ENCODE peak calls at places on chromosomes 5 and 9, in five cellular contexts. J is fibroblast of mammary gland, W is left ventricle myocardium inferior, G is tibial artery, R is epithelial cell of esophagus. U is an unnamed sample.

GRCh38 chr5:133990396-133990795 is 14.4 kb downstream of the VDAC1 start:
- DNase-seq in J (no peak), W (no peak), G (no peak), R (no peak), U (no peak)

GRCh38 chr5:176413255-176413565 is 3.1 kb downstream of the CLTB start:
- DNase-seq in J (peak; percentile 56), W (peak; percentile 50), G (peak; percentile 68), R (peak; percentile 76), U (no peak)

GRCh38 chr5:96692436-96692835 is 30.3 kb downstream of the CAST start:
- DNase-seq in J (peak; percentile 74), W (no peak), G (no peak), R (peak; percentile 86), U (no peak)

GRCh38 chr5:151459680-151460079 is 12.3 kb downstream of the SLC36A1 start:
- DNase-seq in J (no peak), W (no peak), G (no peak), R (no peak), U (no peak)

GRCh38 chr5:18010053-18010452 is 375.8 kb downstream of the TAF11L14 start:
- DNase-seq in J (no peak), W (no peak), G (no peak), R (peak; percentile 2), U (no peak)

GRCh38 chr9:75962186-75963036 is 71.9 kb downstream of the PCSK5 start:
- DNase-seq in J (no peak), W (peak; percentile 70), G (no peak), R (peak; percentile 14), U (no peak)

GRCh38 chr5:150122158-150122510 is 33.5 kb downstream of the PDGFRB start:
- DNase-seq in J (no peak), W (no peak), G (peak; percentile 63), R (peak; percentile 44), U (no peak)

GRCh38 chr9:83972286-83972685 is 7.7 kb downstream of the HNRNPK start:
- DNase-seq in J (peak; percentile 33), W (no peak), G (no peak), R (peak; percentile 76), U (no peak)

GRCh38 chr9:37066139-37066725 is 32.2 kb upstream of the PAX5 start:
- DNase-seq in J (no peak), W (no peak), G (no peak), R (no peak), U (no peak)

GRCh38 chr9:21996858-21997257 is 2.3 kb downstream of the CDKN2B-AS1 start:
- DNase-seq in J (no peak), W (no peak), G (no peak), R (no peak), U (no peak)

GRCh38 chr9:83959061-83959460 is 21.0 kb downstream of the HNRNPK start:
- DNase-seq in J (peak; percentile 95), W (no peak), G (no peak), R (peak; percentile 42), U (no peak)

GRCh38 chr5:154309805-154310204 is 119.3 kb downstream of the GALNT10 start:
- DNase-seq in J (no peak), W (no peak), G (no peak), R (peak; percentile 50), U (no peak)

GRCh38 chr9:3963266-3964019 is 336.4 kb downstream of the GLIS3 start:
- DNase-seq in J (peak; percentile 94), W (no peak), G (no peak), R (peak; percentile 56), U (no peak)

GRCh38 chr5:135204151-135204600 is 170.1 kb upstream of the PITX1 start:
- DNase-seq in J (no peak), W (no peak), G (no peak), R (no peak), U (no peak)

GRCh38 chr9:38622961-38623360 is 2.6 kb upstream of the ANKRD18A start:
- DNase-seq in J (no peak), W (no peak), G (no peak), R (no peak), U (no peak)

GRCh38 chr5:170181902-170182301 is 50.9 kb upstream of the C5orf58 start:
- DNase-seq in J (no peak), W (no peak), G (no peak), R (no peak), U (no peak)

GRCh38 chr9:100087218-100087617 is 11.6 kb downstream of the ERP44 start:
- DNase-seq in J (peak; percentile 51), W (no peak), G (no peak), R (peak; percentile 32), U (no peak)

GRCh38 chr5:51043740-51044139 is 339.5 kb upstream of the ISL1 start:
- DNase-seq in J (no peak), W (no peak), G (no peak), R (peak; percentile 81), U (no peak)

DNA sequence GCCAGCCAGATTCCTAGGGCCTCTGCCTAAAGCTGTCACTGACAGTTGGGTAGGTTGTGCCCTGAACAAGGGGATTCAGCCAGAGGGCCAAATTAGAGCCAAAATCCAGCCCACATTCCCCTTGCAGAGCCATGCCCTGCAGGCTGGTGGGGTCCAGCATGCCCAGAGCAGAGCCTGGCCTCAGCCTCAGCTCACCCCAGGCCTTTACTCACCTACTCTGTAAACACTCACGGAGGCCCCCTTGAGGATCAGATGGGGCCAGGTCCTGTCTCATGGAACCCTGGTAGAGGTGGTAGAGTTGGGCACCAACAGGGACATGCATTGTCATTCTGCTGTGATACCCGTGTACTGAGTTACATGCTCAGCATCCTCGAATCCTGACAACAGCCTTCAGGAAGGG is 74.9 kb downstream of the LMX1B start:
- DNase-seq in J (no peak), W (no peak), G (no peak), R (no peak), U (no peak)
- TF ChIP-seq CTCF in J (no peak), W (no peak), G (no peak), R (no peak), U (no peak)

DNA sequence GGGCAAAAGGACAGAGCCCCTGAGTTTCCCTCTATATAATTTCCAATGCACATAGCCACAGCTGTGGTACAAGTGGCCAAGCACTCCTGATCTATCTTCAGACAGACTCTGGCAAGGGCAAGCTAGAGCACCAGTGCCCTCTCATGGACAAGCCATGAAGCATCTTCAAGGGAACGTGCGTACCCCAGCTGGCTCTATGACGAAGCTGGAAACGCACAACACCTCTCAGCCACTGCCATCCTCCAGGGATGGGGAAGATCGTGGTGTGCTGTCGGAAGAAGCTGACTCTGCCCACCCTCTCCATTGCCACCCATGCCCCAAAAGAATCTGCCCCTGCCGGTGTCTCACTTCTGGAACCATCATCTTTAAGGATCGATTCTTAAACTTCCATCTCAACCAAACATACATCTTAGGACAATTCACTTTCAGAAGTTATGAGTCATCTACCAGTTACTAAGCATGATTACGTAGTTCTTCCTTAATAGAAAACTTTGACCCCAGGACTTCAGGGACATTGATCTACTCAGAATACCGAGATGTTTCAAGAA is 482.9 kb downstream of the AGTPBP1 start:
- DNase-seq in J (peak; percentile 68), W (peak; percentile 25), G (peak; percentile 78), R (peak; percentile 84), U (peak; percentile 76)
- TF ChIP-seq CTCF in J (peak; percentile 69), W (peak; percentile 81), G (peak; percentile 76), R (peak; percentile 92), U (peak; percentile 43)

DNA sequence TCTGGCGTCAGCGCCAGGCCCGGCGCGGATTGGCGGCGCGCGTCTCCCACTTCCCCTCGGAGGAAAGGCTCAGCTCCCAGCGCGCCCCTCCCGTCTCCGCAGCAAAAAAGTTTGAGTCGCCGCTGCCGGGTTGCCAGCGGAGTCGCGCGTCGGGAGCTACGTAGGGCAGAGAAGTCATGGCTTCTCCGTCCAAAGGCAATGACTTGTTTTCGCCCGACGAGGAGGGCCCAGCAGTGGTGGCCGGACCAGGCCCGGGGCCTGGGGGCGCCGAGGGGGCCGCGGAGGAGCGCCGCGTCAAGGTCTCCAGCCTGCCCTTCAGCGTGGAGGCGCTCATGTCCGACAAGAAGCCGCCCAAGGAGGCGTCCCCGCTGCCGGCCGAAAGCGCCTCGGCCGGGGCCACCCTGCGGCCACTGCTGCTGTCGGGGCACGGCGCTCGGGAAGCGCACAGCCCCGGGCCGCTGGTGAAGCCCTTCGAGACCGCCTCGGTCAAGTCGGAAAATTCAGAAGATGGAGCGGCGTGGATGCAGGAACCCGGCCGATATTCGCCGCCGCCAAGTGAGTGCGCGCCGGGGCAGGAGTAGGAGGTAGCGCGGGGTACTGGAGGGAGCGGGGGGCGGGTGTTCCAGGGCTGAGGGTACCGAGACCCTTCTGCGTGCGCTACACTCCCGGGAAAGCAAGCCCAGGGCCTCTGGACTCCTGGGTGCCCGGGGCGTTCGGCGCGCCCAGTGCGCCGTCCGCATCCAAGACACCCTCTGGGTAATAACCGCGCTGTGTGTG is at the start of gene MSX2:
- DNase-seq in J (peak; percentile 78), W (peak; percentile 89), G (peak; percentile 94), R (peak; percentile 40), U (peak; percentile 87)
- TF ChIP-seq CTCF in J (no peak), W (no peak), G (no peak), R (no peak), U (no peak)

GRCh38 chr9:88106492-88106891 is 31.8 kb downstream of the SPATA31C2 start:
- DNase-seq in J (peak; percentile 44), W (no peak), G (no peak), R (peak; percentile 50), U (no peak)

GRCh38 chr9:88110026-88110425 is 28.2 kb downstream of the SPATA31C2 start:
- DNase-seq in J (no peak), W (no peak), G (no peak), R (no peak), U (no peak)

DNA sequence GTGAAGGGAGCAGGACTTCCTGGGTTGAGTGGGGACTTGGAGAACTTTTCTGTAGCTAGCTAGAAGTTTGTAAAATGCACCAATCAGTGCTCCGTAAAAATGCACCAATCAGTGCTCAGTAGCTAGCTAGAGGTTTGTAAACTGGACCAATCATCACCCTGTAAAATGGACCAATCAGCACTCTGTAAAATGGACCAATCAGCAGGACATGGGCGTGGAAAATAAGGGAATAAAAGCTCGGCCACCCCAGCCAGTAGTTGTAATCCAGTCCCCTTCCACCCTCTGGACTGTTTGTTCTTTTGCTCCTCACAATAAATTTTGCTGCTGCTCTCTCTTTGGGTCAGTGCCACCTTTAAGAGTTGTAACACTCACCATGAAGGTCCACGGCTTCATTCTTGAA is 29.5 kb downstream of the SPATA31C2 start:
- DNase-seq in J (no peak), W (no peak), G (no peak), R (no peak), U (no peak)
- TF ChIP-seq CTCF in J (no peak), W (no peak), G (no peak), R (no peak), U (no peak)

DNA sequence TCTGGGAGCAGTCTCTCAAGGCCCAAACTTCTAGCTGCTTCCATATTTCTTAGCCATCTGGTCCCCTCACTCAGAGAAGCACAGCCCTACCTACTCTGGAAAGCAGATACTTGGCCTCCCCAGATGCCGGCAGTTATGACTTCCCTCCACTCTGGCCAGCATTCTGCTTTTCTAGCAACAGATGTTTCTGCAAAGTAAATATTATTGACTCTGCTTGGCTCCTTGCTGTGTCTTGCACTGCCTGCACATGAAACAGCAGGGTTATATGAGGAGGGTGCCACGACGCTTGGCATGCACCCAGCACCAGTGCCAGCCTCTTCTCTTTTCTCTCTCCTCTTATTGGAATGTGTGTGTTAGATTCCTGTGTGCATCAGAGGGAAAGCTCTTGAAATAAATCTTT is 99.7 kb downstream of the ARHGAP26 start:
- DNase-seq in J (no peak), W (no peak), G (no peak), R (no peak), U (no peak)
- TF ChIP-seq CTCF in J (no peak), W (no peak), G (no peak), R (no peak), U (no peak)

GRCh38 chr9:72871685-72872084 is 81.2 kb downstream of the ALDH1A1 start:
- DNase-seq in J (peak; percentile 49), W (no peak), G (no peak), R (peak; percentile 30), U (no peak)
- TF ChIP-seq CTCF in J (peak; percentile 43), W (peak; percentile 62), G (peak; percentile 53), R (peak; percentile 47), U (peak; percentile 68)

U was measured in glutamatergic neuron.